ENCODE peak calls at places on chromosome 18, in five cellular contexts. H is CD8-positive, alpha-beta memory T cell; O is neuronal stem cell; U is breast epithelium; Q is PC-9. J is an unnamed sample. For H3K27me3, the result is how much of the 10 kb centered on the place peaks cover.

GRCh38 chr18:68455229-68455603 is 259.7 kb downstream of the TMX3 start:
- DNase-seq in H (no peak), U (no peak), O (no peak), Q (no peak), J (no peak)

GRCh38 chr18:2545155-2545554 is 26.1 kb downstream of the METTL4 start:
- DNase-seq in U (no peak), Q (no peak), O (no peak), H (no peak), J (no peak)

GRCh38 chr18:59549797-59550516 is 147.3 kb downstream of the CCBE1 start:
- DNase-seq in O (no peak), Q (no peak), H (no peak), U (peak), J (no peak)

GRCh38 chr18:47184419-47185050 is 8.4 kb upstream of the IER3IP1 start:
- DNase-seq in O (no peak), U (no peak), Q (no peak), H (no peak), J (peak)

GRCh38 chr18:58097907-58098166 is 53.8 kb downstream of the NEDD4L start:
- DNase-seq in Q (no peak), O (no peak), U (no peak), H (no peak), J (no peak)

GRCh38 chr18:77114564-77115391 is 17.8 kb downstream of the MBP start:
- DNase-seq in Q (peak), U (peak), O (no peak), H (no peak), J (no peak)

GRCh38 chr18:59114160-59114559 is 25.5 kb upstream of the SEC11C start:
- DNase-seq in Q (no peak), H (no peak), O (no peak), U (no peak), J (no peak)

GRCh38 chr18:35407871-35408481 is 30.8 kb upstream of the ZNF396 start:
- DNase-seq in U (no peak), H (peak), O (peak), Q (peak), J (peak)

GRCh38 chr18:51196116-51196810 is 1.2 kb downstream of the MEX3C start:
- DNase-seq in H (peak), O (peak), Q (peak), U (no peak), J (peak)

GRCh38 chr18:76444436-76445105 is 50.5 kb downstream of the ZNF516 start:
- DNase-seq in O (no peak), U (no peak), Q (no peak), H (no peak), J (no peak)

GRCh38 chr18:77012751-77013550 is 119.6 kb downstream of the MBP start:
- DNase-seq in U (no peak), Q (no peak), H (no peak), O (no peak), J (no peak)

GRCh38 chr18:11163668-11164067 is 14.3 kb upstream of the PIEZO2 start:
- DNase-seq in U (no peak), H (no peak), O (no peak), Q (no peak), J (peak)

GRCh38 chr18:6879508-6880195 is 150.1 kb downstream of the ARHGAP28 start:
- DNase-seq in U (no peak), O (no peak), H (no peak), Q (no peak), J (no peak)
- H3K27me3 ChIP-seq in U (under half), O (under half), H (under half), Q (half or more), J (under half)

GRCh38 chr18:23958036-23958435 is 56.5 kb upstream of the TTC39C start:
- DNase-seq in H (no peak), Q (no peak), U (peak), O (no peak), J (no peak)
- H3K27me3 ChIP-seq in H (under half), Q (under half), U (under half), O (under half), J (under half)

DNA sequence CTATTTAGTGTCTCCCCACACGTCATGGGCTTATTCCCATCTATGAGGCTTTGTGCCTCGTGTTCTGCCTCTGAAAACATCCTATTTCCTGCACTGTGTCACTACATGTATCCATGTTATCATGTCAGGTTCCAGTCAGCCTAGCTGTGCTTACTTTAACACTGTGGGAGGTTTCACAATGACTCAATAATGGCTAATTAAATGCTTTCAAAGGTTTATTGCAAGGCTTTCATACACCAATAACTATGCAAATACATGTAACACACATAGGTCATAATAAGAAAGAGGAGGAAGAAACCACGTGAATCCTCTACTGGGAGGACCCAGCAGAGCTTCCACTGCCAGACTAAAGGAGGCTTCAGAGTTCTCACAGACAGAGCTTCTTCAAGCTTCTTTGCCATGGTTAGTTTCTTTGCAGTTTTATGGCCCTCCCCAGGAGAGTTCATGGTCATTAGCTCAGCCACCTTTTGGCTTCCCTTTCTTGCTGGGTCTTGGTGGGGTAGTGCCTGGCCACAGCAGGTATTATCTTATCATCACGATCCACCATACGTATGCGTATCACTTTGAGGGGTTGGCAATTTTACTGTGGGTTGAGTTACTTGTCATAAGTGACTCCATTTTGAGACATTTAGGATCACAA is 5.1 kb upstream of the COLEC12 start:
- DNase-seq in O (no peak), H (no peak), Q (no peak), U (no peak), J (no peak)
- H3K27me3 ChIP-seq in O (under half), H (under half), Q (half or more), U (under half), J (under half)

GRCh38 chr18:5195656-5196055 is 1.4 kb downstream of the AKAIN1 start:
- DNase-seq in Q (no peak), H (no peak), U (no peak), O (no peak), J (peak)
- H3K27me3 ChIP-seq in Q (under half), H (under half), U (half or more), O (half or more), J (half or more)

GRCh38 chr18:23135679-23136325 is 517 bp downstream of the CABLES1 start:
- DNase-seq in O (peak), H (no peak), U (peak), Q (peak), J (peak)
- H3K27me3 ChIP-seq in O (under half), H (under half), U (under half), Q (under half), J (under half)

GRCh38 chr18:79784965-79785770 is 12.6 kb upstream of the KCNG2 start:
- DNase-seq in O (no peak), Q (no peak), H (peak), U (no peak), J (no peak)

GRCh38 chr18:79786304-79786703 is 11.4 kb upstream of the KCNG2 start:
- DNase-seq in O (no peak), Q (no peak), U (peak), H (peak), J (no peak)

GRCh38 chr18:79782566-79783308 is 15.0 kb upstream of the KCNG2 start:
- DNase-seq in U (no peak), Q (no peak), H (peak), O (no peak), J (no peak)

GRCh38 chr18:79785831-79786230 is 11.9 kb upstream of the KCNG2 start:
- DNase-seq in U (peak), O (no peak), H (peak), Q (no peak), J (no peak)

DNA sequence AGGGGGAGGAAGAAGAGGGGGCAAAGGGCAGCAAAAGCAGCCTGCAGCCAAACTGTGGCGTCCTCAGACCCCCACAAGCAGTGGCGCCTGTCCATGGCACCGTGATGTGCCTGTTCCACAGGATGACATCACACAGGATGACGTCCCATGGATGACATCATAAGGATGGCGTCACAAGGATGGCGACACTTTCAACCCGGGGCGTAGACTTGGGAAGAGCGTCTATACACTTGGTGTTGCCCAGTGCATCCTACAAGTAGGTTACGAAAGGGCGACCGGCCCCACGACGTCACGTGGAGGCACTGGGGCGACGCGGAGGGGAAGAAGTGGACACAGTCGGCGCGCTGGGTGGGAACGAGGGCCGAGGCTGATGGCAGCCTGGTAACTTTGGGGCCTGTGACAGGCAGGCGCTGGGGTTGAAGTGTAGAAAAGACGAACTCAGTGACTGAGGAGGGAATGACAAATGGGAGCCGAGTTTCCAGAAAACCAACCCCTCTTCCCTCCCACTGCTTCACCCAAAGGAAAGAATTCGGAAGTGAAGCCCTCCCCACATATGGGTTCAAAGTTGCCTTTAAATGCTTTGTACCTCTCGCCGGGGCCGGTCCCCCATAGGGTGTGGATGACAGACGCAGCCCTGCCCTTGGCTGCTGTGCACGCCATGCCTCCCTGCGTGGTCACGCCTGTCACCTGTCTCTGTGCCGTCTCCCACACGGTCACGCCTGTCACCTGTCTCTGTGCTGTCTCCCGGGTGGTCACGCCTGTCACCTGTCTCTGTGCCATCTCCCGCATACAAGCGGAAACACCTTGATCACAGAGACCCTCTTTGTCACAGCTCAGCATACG is 13.4 kb upstream of the KCNG2 start:
- DNase-seq in O (no peak), U (peak), Q (no peak), H (peak), J (no peak)
- H3K27me3 ChIP-seq in O (half or more), U (half or more), Q (under half), H (under half), J (half or more)

DNA sequence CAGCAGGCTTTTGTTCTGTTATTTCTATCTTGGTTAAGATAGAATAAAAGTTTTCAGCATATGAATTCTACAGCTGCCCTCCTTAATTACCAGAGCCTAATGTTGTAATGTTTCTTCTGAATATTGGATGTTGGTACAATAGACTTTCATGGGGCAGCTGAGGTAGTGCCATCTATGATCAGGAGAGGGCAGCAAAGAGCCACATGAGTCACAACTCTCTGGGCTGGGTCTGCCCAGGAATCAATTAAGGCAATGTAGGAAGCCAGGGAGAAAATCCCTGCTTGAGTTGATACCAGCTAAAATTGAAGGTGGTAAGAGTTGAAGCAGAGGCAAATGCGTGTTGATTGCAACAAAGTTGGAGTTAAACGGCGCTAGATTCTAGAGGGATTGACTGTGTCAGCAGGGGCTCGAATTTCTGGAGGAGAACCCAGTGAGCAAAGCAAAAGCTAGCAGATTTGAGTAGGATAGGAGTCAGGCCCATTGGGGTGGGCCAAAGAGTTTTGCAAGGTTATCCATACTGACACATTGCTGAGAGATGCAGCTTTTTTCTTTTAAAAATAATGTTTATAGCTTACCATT is 10.6 kb upstream of the MC5R start:
- DNase-seq in O (peak), U (no peak), Q (peak), H (peak), J (peak)
- H3K27me3 ChIP-seq in O (under half), U (under half), Q (under half), H (under half), J (under half)

GRCh38 chr18:598053-598665 is 1.4 kb downstream of the CLUL1 start:
- DNase-seq in H (no peak), U (no peak), O (no peak), Q (no peak), J (no peak)
- H3K27me3 ChIP-seq in H (under half), U (under half), O (under half), Q (half or more), J (under half)

GRCh38 chr18:61855127-61855991 is 37.4 kb downstream of the RNF152 start:
- DNase-seq in O (no peak), Q (no peak), H (no peak), U (no peak), J (no peak)
- H3K27me3 ChIP-seq in O (under half), Q (under half), H (under half), U (under half), J (under half)